ENCODE peak calls at places on chromosomes 3 and 15, in six cellular contexts. One of them, this sample, is unnamed.

GRCh38 chr3:196517919-196518318 is 2.8 kb upstream of the SMCO1 start:
- DNase-seq in HepG2: no peak
- DNase-seq in uterus: no peak
- DNase-seq in ovary: no peak
- DNase-seq in breast epithelium: no peak
- DNase-seq in Peyer's patch: no peak
- DNase-seq in this sample: no peak

GRCh38 chr3:9183811-9184463 is 65.5 kb downstream of the SRGAP3 start:
- DNase-seq in uterus: no peak
- DNase-seq in ovary: no peak
- DNase-seq in Peyer's patch: no peak
- DNase-seq in breast epithelium: no peak
- DNase-seq in HepG2: no peak
- DNase-seq in this sample: no peak

GRCh38 chr15:69342460-69343076 is 43.9 kb downstream of the PAQR5 start:
- DNase-seq in breast epithelium: no peak
- DNase-seq in Peyer's patch: no peak
- DNase-seq in uterus: no peak
- DNase-seq in HepG2: no peak
- DNase-seq in ovary: no peak
- DNase-seq in this sample: no peak

GRCh38 chr3:171347017-171347979 is 112.9 kb downstream of the TNIK start:
- DNase-seq in Peyer's patch: no peak
- DNase-seq in ovary: no peak
- DNase-seq in breast epithelium: no peak
- DNase-seq in uterus: no peak
- DNase-seq in HepG2: no peak
- DNase-seq in this sample: peak; percentile 1

GRCh38 chr15:89184367-89184766 is 37.0 kb downstream of the RLBP1 start:
- DNase-seq in HepG2: no peak
- DNase-seq in Peyer's patch: no peak
- DNase-seq in breast epithelium: no peak
- DNase-seq in uterus: no peak
- DNase-seq in ovary: no peak
- DNase-seq in this sample: no peak

GRCh38 chr3:29514170-29514569 is 233.3 kb downstream of the RBMS3 start:
- DNase-seq in HepG2: no peak
- DNase-seq in ovary: no peak
- DNase-seq in breast epithelium: no peak
- DNase-seq in Peyer's patch: no peak
- DNase-seq in uterus: no peak
- DNase-seq in this sample: no peak

GRCh38 chr3:171904829-171905228 is 61.7 kb downstream of the TMEM212 start:
- DNase-seq in ovary: no peak
- DNase-seq in Peyer's patch: no peak
- DNase-seq in uterus: no peak
- DNase-seq in breast epithelium: no peak
- DNase-seq in HepG2: peak; percentile 55
- DNase-seq in this sample: no peak

GRCh38 chr3:48303021-48303420 is 30.4 kb downstream of the SPINK8 start:
- DNase-seq in uterus: no peak
- DNase-seq in breast epithelium: no peak
- DNase-seq in Peyer's patch: no peak
- DNase-seq in HepG2: no peak
- DNase-seq in ovary: no peak
- DNase-seq in this sample: no peak

GRCh38 chr3:13152826-13153710 is 79.8 kb upstream of the IQSEC1 start:
- DNase-seq in ovary: no peak
- DNase-seq in breast epithelium: no peak
- DNase-seq in uterus: no peak
- DNase-seq in HepG2: no peak
- DNase-seq in Peyer's patch: no peak
- DNase-seq in this sample: no peak

GRCh38 chr3:59559721-59560514 is 510.1 kb upstream of the CFAP20DC start:
- DNase-seq in Peyer's patch: no peak
- DNase-seq in HepG2: no peak
- DNase-seq in uterus: no peak
- DNase-seq in ovary: no peak
- DNase-seq in breast epithelium: no peak
- DNase-seq in this sample: no peak

GRCh38 chr3:50256978-50257890 is 11.7 kb upstream of the SEMA3B start:
- DNase-seq in uterus: no peak
- DNase-seq in breast epithelium: no peak
- DNase-seq in ovary: no peak
- DNase-seq in HepG2: no peak
- DNase-seq in Peyer's patch: no peak
- DNase-seq in this sample: no peak

GRCh38 chr15:51793521-51793920 is 35.9 kb upstream of the TMOD3 start:
- DNase-seq in ovary: peak; percentile 15
- DNase-seq in uterus: no peak
- DNase-seq in Peyer's patch: no peak
- DNase-seq in breast epithelium: no peak
- DNase-seq in HepG2: no peak
- DNase-seq in this sample: no peak

GRCh38 chr3:51378075-51378474 is 7.0 kb upstream of the MANF start:
- DNase-seq in HepG2: no peak
- DNase-seq in breast epithelium: no peak
- DNase-seq in uterus: no peak
- DNase-seq in ovary: no peak
- DNase-seq in Peyer's patch: no peak
- DNase-seq in this sample: no peak

GRCh38 chr3:34016925-34017592 is 218.6 kb downstream of the PDCD6IP start:
- DNase-seq in breast epithelium: no peak
- DNase-seq in HepG2: no peak
- DNase-seq in Peyer's patch: peak; percentile 35
- DNase-seq in uterus: no peak
- DNase-seq in ovary: no peak
- DNase-seq in this sample: no peak

GRCh38 chr3:184134746-184135148 is 411 bp upstream of the EIF2B5 start:
- DNase-seq in Peyer's patch: no peak
- DNase-seq in HepG2: no peak
- DNase-seq in ovary: no peak
- DNase-seq in breast epithelium: peak; percentile 52
- DNase-seq in uterus: no peak
- DNase-seq in this sample: no peak

GRCh38 chr3:150544040-150544439 is 2.3 kb downstream of the SERP1 start:
- DNase-seq in HepG2: no peak
- DNase-seq in uterus: no peak
- DNase-seq in Peyer's patch: no peak
- DNase-seq in ovary: no peak
- DNase-seq in breast epithelium: no peak
- DNase-seq in this sample: no peak

GRCh38 chr15:31325432-31325975 is 1.1 kb upstream of the KLF13 start:
- DNase-seq in breast epithelium: no peak
- DNase-seq in Peyer's patch: peak; percentile 82
- DNase-seq in uterus: peak; percentile 55
- DNase-seq in HepG2: no peak
- DNase-seq in ovary: peak; percentile 72
- DNase-seq in this sample: no peak

GRCh38 chr15:31327674-31328424 is 1.2 kb downstream of the KLF13 start:
- DNase-seq in HepG2: peak; percentile 21
- DNase-seq in breast epithelium: no peak
- DNase-seq in ovary: peak; percentile 36
- DNase-seq in Peyer's patch: peak; percentile 78
- DNase-seq in uterus: peak; percentile 42
- DNase-seq in this sample: no peak

GRCh38 chr15:31324739-31325431 is 1.8 kb upstream of the KLF13 start:
- DNase-seq in Peyer's patch: peak; percentile 31
- DNase-seq in breast epithelium: no peak
- DNase-seq in uterus: no peak
- DNase-seq in HepG2: no peak
- DNase-seq in ovary: no peak
- DNase-seq in this sample: no peak

GRCh38 chr15:31326729-31327673 is at the start of gene KLF13:
- DNase-seq in Peyer's patch: peak; percentile 59
- DNase-seq in HepG2: no peak
- DNase-seq in ovary: peak; percentile 49
- DNase-seq in uterus: no peak
- DNase-seq in breast epithelium: peak; percentile 62
- DNase-seq in this sample: peak; percentile 54

GRCh38 chr15:31325976-31326728 is 483 bp upstream of the KLF13 start:
- DNase-seq in ovary: peak; percentile 93
- DNase-seq in Peyer's patch: peak; percentile 98
- DNase-seq in uterus: peak; percentile 95
- DNase-seq in breast epithelium: peak; percentile 99
- DNase-seq in HepG2: peak; percentile 89
- DNase-seq in this sample: peak; percentile 98
- TF ChIP-seq POLR2A in ovary: peak; percentile 94
- TF ChIP-seq POLR2A in Peyer's patch: peak; percentile 95
- TF ChIP-seq POLR2A in uterus: peak; percentile 99
- TF ChIP-seq POLR2A in breast epithelium: peak; percentile 87
- TF ChIP-seq POLR2A in HepG2: no peak
- TF ChIP-seq POLR2A in this sample: peak; percentile 78

GRCh38 chr15:74411686-74412085 is 22.1 kb downstream of the SEMA7A start:
- DNase-seq in HepG2: no peak
- DNase-seq in Peyer's patch: no peak
- DNase-seq in uterus: no peak
- DNase-seq in ovary: no peak
- DNase-seq in breast epithelium: no peak
- DNase-seq in this sample: no peak
- TF ChIP-seq POLR2A in HepG2: no peak
- TF ChIP-seq POLR2A in Peyer's patch: no peak
- TF ChIP-seq POLR2A in uterus: no peak
- TF ChIP-seq POLR2A in ovary: no peak
- TF ChIP-seq POLR2A in breast epithelium: no peak
- TF ChIP-seq POLR2A in this sample: no peak

GRCh38 chr3:43621406-43621973 is 321 bp downstream of the ANO10 start:
- DNase-seq in uterus: no peak
- DNase-seq in Peyer's patch: peak; percentile 28
- DNase-seq in HepG2: no peak
- DNase-seq in ovary: no peak
- DNase-seq in breast epithelium: peak; percentile 60
- DNase-seq in this sample: no peak
- TF ChIP-seq POLR2A in uterus: peak; percentile 59
- TF ChIP-seq POLR2A in Peyer's patch: peak; percentile 55
- TF ChIP-seq POLR2A in HepG2: no peak
- TF ChIP-seq POLR2A in ovary: peak; percentile 41
- TF ChIP-seq POLR2A in breast epithelium: no peak
- TF ChIP-seq POLR2A in this sample: no peak

GRCh38 chr3:185958626-185959025 is 20.8 kb upstream of the TRA2B start:
- DNase-seq in breast epithelium: no peak
- DNase-seq in HepG2: no peak
- DNase-seq in ovary: no peak
- DNase-seq in Peyer's patch: no peak
- DNase-seq in uterus: no peak
- DNase-seq in this sample: no peak

GRCh38 chr3:185961675-185962232 is 23.9 kb upstream of the TRA2B start:
- DNase-seq in HepG2: no peak
- DNase-seq in Peyer's patch: no peak
- DNase-seq in ovary: no peak
- DNase-seq in uterus: no peak
- DNase-seq in breast epithelium: no peak
- DNase-seq in this sample: no peak

GRCh38 chr3:185960518-185961288 is 22.9 kb upstream of the TRA2B start:
- DNase-seq in ovary: no peak
- DNase-seq in HepG2: peak; percentile 82
- DNase-seq in Peyer's patch: no peak
- DNase-seq in breast epithelium: no peak
- DNase-seq in uterus: no peak
- DNase-seq in this sample: no peak

GRCh38 chr3:185954366-185954723 is 16.5 kb upstream of the TRA2B start:
- DNase-seq in HepG2: peak; percentile 36
- DNase-seq in ovary: no peak
- DNase-seq in breast epithelium: no peak
- DNase-seq in uterus: no peak
- DNase-seq in Peyer's patch: no peak
- DNase-seq in this sample: no peak

DNA sequence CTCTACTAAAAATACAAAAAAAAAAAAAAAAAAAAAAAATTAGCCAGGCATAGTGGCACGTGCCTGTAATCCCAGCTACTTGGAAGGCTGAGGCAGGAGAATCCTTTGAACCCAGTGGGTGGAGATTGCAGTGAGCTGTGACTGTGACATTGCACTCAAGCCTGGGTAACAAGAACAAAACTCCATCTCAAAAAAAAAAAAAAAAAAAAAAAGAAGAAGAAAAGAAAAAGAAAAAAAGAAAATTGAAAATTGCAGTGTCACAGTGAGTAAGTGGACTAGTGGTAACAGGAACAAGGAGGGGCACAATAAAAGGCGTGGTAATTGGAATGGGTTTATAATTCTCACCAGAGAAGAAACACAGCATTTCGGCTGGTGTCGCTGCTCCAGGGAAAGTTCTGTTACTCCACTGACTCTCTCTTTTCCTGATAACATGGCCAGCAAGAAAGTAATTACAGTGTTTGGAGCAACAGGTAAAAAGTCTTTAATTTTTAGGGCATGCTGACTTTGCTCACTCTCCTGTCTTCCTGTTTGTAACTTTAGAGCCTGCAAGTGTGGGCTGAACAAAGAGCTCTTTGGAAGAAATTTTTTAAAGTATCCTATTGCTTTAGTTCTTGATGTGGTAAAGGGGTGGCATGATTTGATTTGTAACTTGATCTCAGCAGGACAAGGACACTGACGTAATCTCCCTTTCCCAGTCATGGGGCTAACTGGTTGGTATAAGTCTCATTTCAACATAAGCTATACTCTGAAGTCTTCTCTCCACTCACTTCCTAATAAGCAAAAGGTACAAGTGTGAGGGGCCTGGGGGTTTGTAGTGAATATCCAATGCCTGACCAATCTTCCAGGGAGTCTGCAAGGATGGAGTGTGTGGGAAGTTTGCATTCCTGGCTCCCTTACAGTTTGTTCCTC is 22.0 kb upstream of the TRA2B start:
- DNase-seq in HepG2: peak; percentile 88
- DNase-seq in ovary: no peak
- DNase-seq in breast epithelium: no peak
- DNase-seq in Peyer's patch: no peak
- DNase-seq in uterus: no peak
- DNase-seq in this sample: no peak
- TF ChIP-seq POLR2A in HepG2: no peak
- TF ChIP-seq POLR2A in ovary: no peak
- TF ChIP-seq POLR2A in breast epithelium: no peak
- TF ChIP-seq POLR2A in Peyer's patch: peak; percentile 59
- TF ChIP-seq POLR2A in uterus: no peak
- TF ChIP-seq POLR2A in this sample: no peak

This sample was measured in GM12892.